ENCODE peak calls at places on chromosomes 6 and 20, in four cellular contexts. V, X, G and Z are unnamed samples.

GRCh38 chr6:170005680-170006470 is 254.5 kb downstream of the ERMARD start:
- DNase-seq in X (no peak), G (peak), V (no peak), Z (no peak)

GRCh38 chr6:42335896-42336295 is 115.8 kb downstream of the TRERF1 start:
- DNase-seq in X (no peak), V (no peak), G (no peak), Z (no peak)

GRCh38 chr6:2693191-2693590 is 57.5 kb downstream of the MYLK4 start:
- DNase-seq in V (no peak), X (no peak), G (no peak), Z (no peak)

GRCh38 chr20:16287776-16288175 is 285.5 kb downstream of the KIF16B start:
- DNase-seq in X (no peak), G (no peak), V (no peak), Z (no peak)

GRCh38 chr6:5125152-5126006 is 40.2 kb downstream of the PPP1R3G start:
- DNase-seq in X (no peak), V (peak), G (no peak), Z (peak)

GRCh38 chr20:10115021-10115420 is 80.2 kb downstream of the ANKEF1 start:
- DNase-seq in X (no peak), V (peak), G (no peak), Z (peak)

GRCh38 chr20:19936801-19937583 is 80.2 kb upstream of the NAA20 start:
- DNase-seq in G (no peak), V (no peak), X (no peak), Z (no peak)

GRCh38 chr20:62364911-62365736 is 2.0 kb downstream of the LAMA5 start:
- DNase-seq in G (peak), V (peak), X (no peak), Z (no peak)

GRCh38 chr6:161038229-161039003 is 46.8 kb downstream of the MAP3K4 start:
- DNase-seq in X (no peak), G (no peak), V (peak), Z (peak)

GRCh38 chr6:148109732-148110131 is 232.9 kb upstream of the SASH1 start:
- DNase-seq in X (no peak), G (no peak), V (peak), Z (no peak)

GRCh38 chr6:151992091-151992490 is 184.6 kb downstream of the ESR1 start:
- DNase-seq in X (no peak), V (no peak), G (no peak), Z (no peak)

GRCh38 chr6:32430179-32430578 is 9.5 kb upstream of the HLA-DRA start:
- DNase-seq in X (no peak), V (no peak), G (no peak), Z (no peak)

GRCh38 chr20:22905667-22906066 is 129.4 kb upstream of the SSTR4 start:
- DNase-seq in X (no peak), G (no peak), V (no peak), Z (no peak)

GRCh38 chr20:47666304-47666703 is 119.0 kb downstream of the SULF2 start:
- DNase-seq in X (no peak), V (no peak), G (no peak), Z (no peak)

GRCh38 chr6:116572162-116572561 is 858 bp downstream of the RWDD1 start:
- DNase-seq in V (peak), G (no peak), X (no peak), Z (no peak)

GRCh38 chr6:130070747-130071146 is 52.4 kb downstream of the L3MBTL3 start:
- DNase-seq in V (no peak), G (no peak), X (no peak), Z (no peak)

GRCh38 chr20:32569380-32570305 is 15.5 kb downstream of the NOL4L start:
- DNase-seq in V (no peak), G (no peak), X (no peak), Z (no peak)

GRCh38 chr6:154356690-154357089 is at the start of gene IPCEF1:
- DNase-seq in V (no peak), G (no peak), X (no peak), Z (no peak)

GRCh38 chr20:35735828-35736470 is 6.1 kb downstream of the RBM39 start:
- DNase-seq in X (no peak), G (no peak), V (peak), Z (no peak)

GRCh38 chr6:40789143-40789764 is 202.1 kb upstream of the LRFN2 start:
- DNase-seq in G (no peak), V (no peak), X (no peak), Z (no peak)

GRCh38 chr20:51500311-51500710 is 42.2 kb downstream of the NFATC2 start:
- DNase-seq in X (no peak), G (no peak), V (peak), Z (no peak)

GRCh38 chr20:37880726-37881591 is 22.0 kb upstream of the VSTM2L start:
- DNase-seq in G (no peak), V (no peak), X (no peak), Z (no peak)

GRCh38 chr6:128028183-128028582 is 127.3 kb upstream of the THEMIS start:
- DNase-seq in G (no peak), X (no peak), V (no peak), Z (no peak)

GRCh38 chr6:6915219-6915618 is 192.5 kb upstream of the RREB1 start:
- DNase-seq in X (no peak), V (peak), G (no peak), Z (no peak)

GRCh38 chr6:44824567-44824966 is 437.1 kb downstream of the CDC5L start:
- DNase-seq in V (no peak), X (no peak), G (no peak), Z (no peak)